ENCODE peak calls at places on chromosomes 11 and 22, in six cellular contexts. U is mesenchymal stem cell, Z is mesendoderm, G is H1, F is IMR-90, P is neuronal stem cell. M is an unnamed sample.

GRCh38 chr11:88414981-88415391 is 77.5 kb upstream of the CTSC start:
- DNase-seq in U (peak; percentile 57), Z (no peak), G (no peak), F (peak; percentile 44), P (no peak), M (no peak)

GRCh38 chr22:19723990-19724827 is 870 bp downstream of the GP1BB start:
- DNase-seq in U (peak; percentile 46), Z (peak; percentile 83), G (peak; percentile 79), F (peak; percentile 18), P (peak; percentile 67), M (no peak)

GRCh38 chr11:86773878-86774277 is 26.5 kb upstream of the PRSS23 start:
- DNase-seq in U (no peak), Z (no peak), G (no peak), F (no peak), P (no peak), M (no peak)

GRCh38 chr11:78290293-78291176 is 101.8 kb downstream of the USP35 start:
- DNase-seq in U (peak; percentile 92), Z (no peak), G (no peak), F (peak; percentile 58), P (no peak), M (peak; percentile 71)

GRCh38 chr11:134691985-134692384 is 279.9 kb upstream of the B3GAT1 start:
- DNase-seq in U (no peak), Z (no peak), G (no peak), F (peak; percentile 68), P (no peak), M (no peak)

GRCh38 chr11:107651672-107652071 is 60.2 kb downstream of the SLN start:
- DNase-seq in U (peak; percentile 14), Z (peak; percentile 40), G (no peak), F (no peak), P (no peak), M (no peak)

GRCh38 chr11:44766112-44766971 is 39.6 kb downstream of the TSPAN18 start:
- DNase-seq in U (peak; percentile 94), Z (peak; percentile 79), G (peak; percentile 38), F (peak; percentile 93), P (no peak), M (no peak)

GRCh38 chr11:123519055-123519796 is 89.2 kb downstream of the GRAMD1B start:
- DNase-seq in U (no peak), Z (peak; percentile 44), G (peak; percentile 52), F (peak; percentile 27), P (no peak), M (no peak)

GRCh38 chr22:22099833-22100812 is 117.5 kb upstream of the TOP3B start:
- DNase-seq in U (no peak), Z (peak; percentile 51), G (no peak), F (peak; percentile 32), P (no peak), M (no peak)

GRCh38 chr11:109864834-109865557 is 228.2 kb upstream of the ZC3H12C start:
- DNase-seq in U (peak; percentile 77), Z (no peak), G (no peak), F (peak; percentile 74), P (no peak), M (peak; percentile 97)

GRCh38 chr22:45541580-45541979 is 38.9 kb downstream of the FBLN1 start:
- DNase-seq in U (no peak), Z (no peak), G (no peak), F (no peak), P (no peak), M (no peak)

GRCh38 chr22:48898524-48899377 is 928.9 kb downstream of the BRD1 start:
- DNase-seq in U (no peak), Z (no peak), G (no peak), F (no peak), P (no peak), M (no peak)

GRCh38 chr11:122634507-122634906 is 21.0 kb upstream of the UBASH3B start:
- DNase-seq in U (peak; percentile 33), Z (peak; percentile 83), G (peak; percentile 68), F (peak; percentile 64), P (no peak), M (peak; percentile 52)

GRCh38 chr11:45457649-45458048 is 171.5 kb upstream of the SYT13 start:
- DNase-seq in U (peak; percentile 86), Z (peak; percentile 71), G (no peak), F (peak; percentile 79), P (no peak), M (peak; percentile 91)

GRCh38 chr11:35242843-35243242 is 103.9 kb downstream of the CD44 start:
- DNase-seq in U (no peak), Z (no peak), G (no peak), F (no peak), P (no peak), M (no peak)

GRCh38 chr11:8917157-8917820 is 6.3 kb downstream of the AKIP1 start:
- DNase-seq in U (peak; percentile 77), Z (peak; percentile 96), G (no peak), F (peak; percentile 93), P (peak; percentile 57), M (peak; percentile 75)

GRCh38 chr22:20508815-20509271 is 1.4 kb downstream of the MED15 start:
- DNase-seq in U (no peak), Z (no peak), G (no peak), F (no peak), P (no peak), M (peak; percentile 30)

GRCh38 chr11:44120169-44120568 is 24.7 kb downstream of the EXT2 start:
- DNase-seq in U (no peak), Z (peak; percentile 21), G (no peak), F (no peak), P (no peak), M (peak; percentile 55)

GRCh38 chr11:830295-831131 is 2.2 kb upstream of the CD151 start:
- DNase-seq in U (peak; percentile 79), Z (peak; percentile 90), G (no peak), F (no peak), P (no peak), M (no peak)

GRCh38 chr22:32796865-32797573 is 4.5 kb upstream of the TIMP3 start:
- DNase-seq in U (peak; percentile 66), Z (peak; percentile 67), G (peak; percentile 84), F (peak; percentile 83), P (peak; percentile 48), M (peak; percentile 77)

GRCh38 chr22:27724181-27724580 is 77.4 kb downstream of the MN1 start:
- DNase-seq in U (peak; percentile 65), Z (peak; percentile 53), G (no peak), F (no peak), P (no peak), M (no peak)

GRCh38 chr11:36996795-36997194 is 398.8 kb upstream of the RAG2 start:
- DNase-seq in U (no peak), Z (no peak), G (no peak), F (no peak), P (no peak), M (no peak)

GRCh38 chr22:43919106-43919965 is 4.3 kb upstream of the PNPLA3 start:
- DNase-seq in U (peak; percentile 24), Z (no peak), G (no peak), F (peak; percentile 51), P (no peak), M (no peak)

GRCh38 chr22:45334068-45334467 is 24.3 kb downstream of the FAM118A start:
- DNase-seq in U (no peak), Z (no peak), G (no peak), F (no peak), P (no peak), M (no peak)

GRCh38 chr11:108672113-108672512 is 7.2 kb downstream of the DDX10 start:
- DNase-seq in U (peak; percentile 39), Z (peak; percentile 22), G (no peak), F (peak; percentile 61), P (no peak), M (no peak)

GRCh38 chr11:11528986-11529385 is 92.8 kb downstream of the GALNT18 start:
- DNase-seq in U (no peak), Z (no peak), G (no peak), F (no peak), P (no peak), M (no peak)

GRCh38 chr11:99327527-99327926 is 306.8 kb downstream of the CNTN5 start:
- DNase-seq in U (no peak), Z (no peak), G (no peak), F (peak; percentile 21), P (no peak), M (no peak)

DNA sequence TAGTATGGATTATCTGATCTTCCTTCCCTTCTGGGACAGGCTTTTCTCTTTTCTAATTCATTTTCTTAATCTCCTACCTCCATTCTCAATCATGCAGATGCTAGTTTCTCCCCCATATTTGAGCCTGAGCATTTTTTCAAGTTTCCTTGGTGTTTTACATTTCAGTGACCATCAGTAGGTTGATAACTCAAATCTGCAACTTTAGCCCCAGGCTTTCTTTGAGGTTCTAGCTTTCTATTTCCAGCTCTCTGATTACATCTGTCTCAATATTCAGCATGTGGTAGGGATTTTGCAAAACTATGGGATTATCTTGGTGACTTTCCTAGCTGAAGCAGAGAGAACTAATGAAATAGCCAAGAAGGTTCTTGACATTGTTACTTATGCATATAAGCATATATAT is 67.8 kb downstream of the ARHGEF12 start:
- DNase-seq in U (no peak), Z (no peak), G (no peak), F (no peak), P (no peak), M (no peak)
- H2BK120ac ChIP-seq in U (no peak overlapping the region), Z (no peak overlapping the region), G (no peak overlapping the region), F (no peak overlapping the region), P (no peak overlapping the region), M (no peak overlapping the region)

DNA sequence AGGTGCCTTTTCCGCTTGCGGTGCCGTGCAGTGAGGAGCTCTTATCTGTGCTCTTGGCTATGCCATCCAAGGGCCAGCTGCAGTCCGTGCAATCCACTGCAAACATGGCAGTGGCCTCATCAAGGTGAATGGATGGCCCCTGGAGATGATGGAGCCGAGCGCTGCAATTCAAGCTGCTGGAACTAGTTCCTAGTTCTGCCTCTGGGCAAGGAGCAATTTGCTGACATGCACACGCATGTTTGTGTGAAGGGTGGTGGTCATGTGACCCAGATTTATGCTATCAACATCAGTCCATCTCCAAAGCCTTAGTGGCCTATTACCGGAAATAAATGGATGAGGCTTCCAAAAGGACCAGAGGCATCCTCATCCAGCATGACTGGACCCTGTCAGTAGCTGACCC is 3.1 kb upstream of the EHD1 start:
- DNase-seq in U (no peak), Z (no peak), G (no peak), F (no peak), P (no peak), M (peak; percentile 34)
- H4K8ac ChIP-seq in U (peak overlapping the region; percentile 20), Z (no peak overlapping the region), G (no peak overlapping the region), F (no peak overlapping the region), P (no peak overlapping the region), M (no peak overlapping the region)

DNA sequence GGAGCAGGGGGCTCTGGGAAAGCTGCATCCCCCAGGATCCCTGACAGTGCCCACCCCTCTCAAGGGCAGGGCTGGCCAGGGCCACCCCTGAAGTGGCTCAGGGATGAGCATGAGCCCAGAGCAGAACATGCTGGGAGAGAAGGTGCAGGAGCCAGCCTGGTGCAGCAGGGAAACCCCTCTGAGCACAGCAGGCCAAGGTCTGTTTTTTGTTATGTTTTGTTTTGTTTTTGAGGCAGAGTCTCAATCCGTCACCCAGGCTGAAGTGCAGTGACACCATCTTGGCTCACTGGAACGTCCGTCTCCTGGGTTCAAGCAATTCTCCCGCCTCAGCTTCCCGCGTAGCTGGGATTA is 792 bp upstream of the SBF1 start:
- DNase-seq in U (no peak), Z (no peak), G (no peak), F (no peak), P (no peak), M (no peak)
- H3K4me3 ChIP-seq in U (no peak overlapping the region), Z (no peak overlapping the region), G (peak overlapping the region; percentile 29), F (no peak overlapping the region), P (no peak overlapping the region), M (no peak overlapping the region)

DNA sequence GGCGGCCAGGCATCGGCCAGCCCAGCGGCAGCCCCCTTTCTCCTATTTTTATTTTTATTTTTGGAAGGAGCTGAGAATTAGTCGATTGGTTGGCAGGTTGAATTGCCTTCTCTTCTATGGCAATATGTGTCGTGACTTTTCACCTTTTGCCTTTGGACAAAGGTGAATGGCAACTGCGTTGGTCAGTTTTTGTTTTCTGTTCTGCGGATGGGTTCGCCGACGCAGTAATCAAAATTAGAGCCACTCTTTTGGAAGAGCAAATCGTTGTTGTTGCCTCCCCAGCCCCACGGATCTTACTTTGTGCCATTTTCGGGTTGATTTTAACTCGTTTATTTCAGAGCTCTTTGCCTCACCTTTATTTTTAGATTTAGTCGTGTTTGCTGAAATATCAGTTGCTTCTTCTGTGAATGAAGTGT is 1.5 kb downstream of the CECR2 start:
- DNase-seq in U (no peak), Z (no peak), G (no peak), F (no peak), P (no peak), M (no peak)
- H2BK120ac ChIP-seq in U (no peak overlapping the region), Z (peak overlapping the region; percentile 86), G (no peak overlapping the region), F (no peak overlapping the region), P (no peak overlapping the region), M (no peak overlapping the region)